ENCODE peak calls at places on chromosomes 13 and 19, in six cellular contexts. V, M, L, N, J and Z are unnamed samples.

GRCh38 chr19:4624733-4625362 is 14.5 kb upstream of the TNFAIP8L1 start:
- DNase-seq in J (no peak), N (peak), L (peak), M (no peak), V (peak), Z (peak)

GRCh38 chr19:1729568-1729925 is 23.8 kb upstream of the ONECUT3 start:
- DNase-seq in L (no peak), N (no peak), J (no peak), V (no peak), M (no peak), Z (no peak)

GRCh38 chr19:42563352-42564210 is 31.1 kb downstream of the CEACAM8 start:
- DNase-seq in N (peak), J (no peak), V (peak), M (no peak), L (peak), Z (no peak)

GRCh38 chr13:71242191-71242590 is 624.8 kb downstream of the DACH1 start:
- DNase-seq in M (no peak), L (no peak), V (no peak), N (no peak), J (no peak), Z (no peak)

GRCh38 chr13:28408235-28408848 is 86.6 kb downstream of the FLT1 start:
- DNase-seq in N (no peak), J (no peak), V (no peak), M (no peak), L (peak), Z (no peak)

GRCh38 chr13:96426160-96426559 is 336.3 kb downstream of the HS6ST3 start:
- DNase-seq in M (no peak), L (no peak), V (no peak), J (no peak), N (no peak), Z (no peak)

GRCh38 chr13:112951674-112952371 is 17.2 kb upstream of the MCF2L start:
- DNase-seq in L (no peak), V (peak), J (no peak), M (no peak), N (no peak), Z (no peak)

GRCh38 chr13:85406269-85406975 is 392.8 kb downstream of the SLITRK6 start:
- DNase-seq in J (no peak), N (no peak), M (no peak), V (no peak), L (no peak), Z (no peak)

GRCh38 chr13:111506131-111506530 is 185.7 kb downstream of the TEX29 start:
- DNase-seq in J (no peak), N (no peak), M (no peak), L (no peak), V (no peak), Z (no peak)

DNA sequence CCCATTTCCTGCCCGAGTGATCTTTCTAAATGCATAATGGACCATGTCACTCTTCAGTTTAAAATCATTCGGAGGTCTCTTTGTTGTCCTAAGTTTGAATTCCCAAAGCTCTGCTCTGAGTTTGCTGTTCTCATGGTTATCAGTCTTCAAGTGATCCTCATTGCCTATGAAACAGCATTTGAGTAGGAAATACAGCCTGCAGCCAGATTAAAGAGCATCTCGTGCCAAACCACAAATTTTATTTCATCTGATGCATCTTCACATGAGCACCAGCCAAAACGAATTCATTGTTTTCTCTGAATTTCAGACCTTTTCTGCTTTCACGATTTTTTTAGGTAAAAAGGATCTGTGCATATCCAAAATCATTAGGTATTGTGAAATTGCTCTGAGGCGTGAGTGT is 299.6 kb downstream of the TDRD3 start:
- DNase-seq in N (no peak), J (no peak), V (no peak), M (no peak), L (no peak), Z (peak)
- TF ChIP-seq ZNF274 in N (no peak), J (no peak), V (no peak), M (no peak), L (no peak), Z (no peak)

DNA sequence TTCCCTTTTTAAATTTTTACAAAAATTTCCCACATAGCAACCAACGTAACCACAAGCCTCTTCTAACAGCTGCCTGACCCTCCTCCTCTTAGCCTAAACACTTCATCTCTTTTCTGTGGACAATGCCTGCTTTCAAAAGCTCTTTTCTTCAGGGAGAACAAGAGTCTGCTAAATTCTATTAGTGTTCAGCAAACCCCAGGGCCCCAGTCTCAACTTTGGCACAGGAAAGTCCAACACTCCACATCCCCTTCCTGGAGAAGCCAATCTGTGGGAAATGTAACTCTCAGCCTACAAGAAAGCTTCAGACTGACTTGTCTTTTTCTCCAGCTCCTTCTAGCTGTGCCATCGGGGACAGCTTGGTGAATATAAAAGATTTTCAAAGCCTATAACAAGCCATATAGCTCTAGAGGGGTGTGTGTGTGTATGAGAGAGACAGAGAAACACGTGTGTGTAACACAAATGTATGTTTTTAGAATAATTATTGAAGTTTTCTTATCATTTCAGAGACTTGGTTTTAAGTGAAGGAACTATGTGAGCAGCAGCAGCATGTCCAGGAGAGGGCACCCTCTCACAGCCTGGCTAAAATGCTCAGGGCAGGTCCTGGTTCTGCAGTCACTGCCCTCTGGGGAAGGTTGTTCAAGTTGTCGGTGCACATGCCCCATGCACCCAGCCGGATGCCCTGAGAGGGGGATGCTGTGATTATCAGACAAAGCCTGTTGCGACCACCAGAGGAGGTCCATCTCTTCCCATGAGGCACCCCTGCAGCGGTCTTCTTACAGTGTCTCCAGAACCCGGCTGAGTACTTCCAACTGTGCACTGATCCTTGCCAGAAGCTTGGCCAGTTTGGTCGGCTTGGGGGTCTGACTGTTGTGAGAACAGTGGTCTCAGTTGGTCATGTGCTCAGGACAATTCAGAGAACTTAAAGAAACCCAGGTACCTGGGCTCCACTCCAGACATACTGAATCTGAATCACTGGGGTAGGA is 34.4 kb downstream of the CCDC70 start:
- DNase-seq in J (no peak), L (peak), N (peak), M (peak), V (peak), Z (peak)
- TF ChIP-seq ZNF274 in J (no peak), L (no peak), N (no peak), M (no peak), V (no peak), Z (no peak)

GRCh38 chr19:56117376-56117884 is 3.7 kb downstream of the ZNF787 start:
- DNase-seq in M (no peak), J (no peak), L (no peak), V (no peak), N (no peak), Z (no peak)
- TF ChIP-seq ZNF274 in M (no peak), J (no peak), L (no peak), V (no peak), N (no peak), Z (no peak)

GRCh38 chr13:42567772-42568428 is 6.1 kb upstream of the TNFSF11 start:
- DNase-seq in L (no peak), J (no peak), V (no peak), N (no peak), M (no peak), Z (no peak)

GRCh38 chr13:42559057-42559456 is 14.9 kb upstream of the TNFSF11 start:
- DNase-seq in J (no peak), V (no peak), L (no peak), M (no peak), N (no peak), Z (no peak)

DNA sequence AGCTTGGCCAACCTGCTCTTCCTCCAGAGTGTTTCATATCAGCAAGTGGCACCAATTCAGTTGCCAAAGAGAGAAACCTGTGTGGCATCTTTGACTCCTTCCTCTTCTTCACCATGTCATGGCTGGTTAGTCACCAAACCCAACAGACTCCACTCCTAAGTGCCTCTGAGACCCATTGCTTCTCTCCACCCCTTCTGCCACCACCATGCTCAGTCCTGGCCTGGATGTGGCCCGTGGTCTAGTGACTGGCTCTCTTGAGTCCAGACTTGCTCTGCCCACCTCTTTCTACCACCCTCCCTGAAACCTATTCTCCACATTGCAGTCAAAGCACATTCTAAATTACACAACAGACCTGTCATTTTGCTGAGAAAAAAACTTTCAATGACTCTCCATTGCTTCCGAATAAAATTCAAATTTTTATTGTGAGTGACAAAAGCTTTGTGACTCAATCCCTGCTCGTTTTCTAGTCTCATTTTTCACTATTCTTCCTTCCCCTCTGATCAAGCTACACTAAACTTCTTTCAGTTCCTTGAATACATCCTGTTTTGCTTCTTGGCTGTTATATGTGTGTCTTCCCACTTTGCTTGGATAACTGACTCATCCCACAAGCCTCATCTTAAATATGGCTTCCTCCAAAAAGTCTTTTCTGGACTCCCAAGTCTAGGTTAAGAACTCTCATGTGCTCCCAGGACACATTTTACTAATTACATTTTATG is 12.0 kb upstream of the TNFSF11 start:
- DNase-seq in J (no peak), V (no peak), M (no peak), N (no peak), L (no peak), Z (no peak)
- TF ChIP-seq ZNF274 in J (no peak), V (no peak), M (no peak), N (no peak), L (no peak), Z (no peak)

GRCh38 chr19:50459067-50459456 is 17.2 kb upstream of the EMC10 start:
- DNase-seq in J (no peak), M (no peak), V (no peak), N (no peak), L (peak), Z (no peak)

GRCh38 chr19:50459638-50460037 is 16.7 kb upstream of the EMC10 start:
- DNase-seq in J (no peak), N (no peak), L (no peak), V (no peak), M (no peak), Z (no peak)

GRCh38 chr19:50458396-50459066 is 17.8 kb upstream of the EMC10 start:
- DNase-seq in L (no peak), J (no peak), M (no peak), N (no peak), V (no peak), Z (no peak)

GRCh38 chr19:50461066-50461875 is 15.0 kb upstream of the EMC10 start:
- DNase-seq in L (peak), N (peak), M (peak), J (peak), V (peak), Z (peak)

GRCh38 chr19:50460161-50460765 is 16.0 kb upstream of the EMC10 start:
- DNase-seq in M (no peak), N (no peak), J (peak), V (peak), L (no peak), Z (no peak)
- TF ChIP-seq ZNF274 in M (no peak), N (no peak), J (no peak), V (no peak), L (no peak), Z (no peak)

GRCh38 chr19:17948967-17949930 is 16.4 kb downstream of the CCDC124 start:
- DNase-seq in V (no peak), N (no peak), M (peak), J (no peak), L (no peak), Z (no peak)
- TF ChIP-seq ZNF274 in V (no peak), N (no peak), M (no peak), J (no peak), L (no peak), Z (no peak)

GRCh38 chr19:309206-309565 is 18.0 kb upstream of the PLPP2 start:
- DNase-seq in J (no peak), N (no peak), V (no peak), L (no peak), M (no peak), Z (no peak)

GRCh38 chr19:306151-306900 is 15.1 kb upstream of the PLPP2 start:
- DNase-seq in N (no peak), J (no peak), M (no peak), L (no peak), V (no peak), Z (no peak)

GRCh38 chr19:308471-309205 is 17.4 kb upstream of the PLPP2 start:
- DNase-seq in N (no peak), J (no peak), V (no peak), L (no peak), M (no peak), Z (no peak)

GRCh38 chr19:307111-307531 is 15.9 kb upstream of the PLPP2 start:
- DNase-seq in N (no peak), L (no peak), V (no peak), J (no peak), M (no peak), Z (no peak)

GRCh38 chr19:307793-308420 is 16.7 kb upstream of the PLPP2 start:
- DNase-seq in M (no peak), N (no peak), J (no peak), L (no peak), V (no peak), Z (no peak)
- TF ChIP-seq ZNF274 in M (no peak), N (no peak), J (no peak), L (no peak), V (no peak), Z (no peak)

GRCh38 chr13:30108216-30108912 is 199.0 kb downstream of the KATNAL1 start:
- DNase-seq in L (no peak), M (no peak), J (no peak), N (no peak), V (no peak), Z (no peak)

GRCh38 chr13:30109471-30110135 is 197.7 kb downstream of the KATNAL1 start:
- DNase-seq in J (no peak), L (no peak), N (no peak), V (no peak), M (no peak), Z (no peak)

GRCh38 chr13:30110301-30111070 is 196.9 kb downstream of the KATNAL1 start:
- DNase-seq in M (no peak), V (no peak), J (no peak), N (no peak), L (no peak), Z (no peak)

GRCh38 chr13:30107536-30108136 is 199.7 kb downstream of the KATNAL1 start:
- DNase-seq in J (no peak), L (no peak), M (no peak), N (no peak), V (no peak), Z (no peak)

GRCh38 chr13:30108913-30109237 is 198.5 kb downstream of the KATNAL1 start:
- DNase-seq in J (no peak), N (no peak), V (peak), M (no peak), L (no peak), Z (no peak)
- TF ChIP-seq ZNF274 in J (no peak), N (no peak), V (no peak), M (no peak), L (no peak), Z (no peak)

DNA sequence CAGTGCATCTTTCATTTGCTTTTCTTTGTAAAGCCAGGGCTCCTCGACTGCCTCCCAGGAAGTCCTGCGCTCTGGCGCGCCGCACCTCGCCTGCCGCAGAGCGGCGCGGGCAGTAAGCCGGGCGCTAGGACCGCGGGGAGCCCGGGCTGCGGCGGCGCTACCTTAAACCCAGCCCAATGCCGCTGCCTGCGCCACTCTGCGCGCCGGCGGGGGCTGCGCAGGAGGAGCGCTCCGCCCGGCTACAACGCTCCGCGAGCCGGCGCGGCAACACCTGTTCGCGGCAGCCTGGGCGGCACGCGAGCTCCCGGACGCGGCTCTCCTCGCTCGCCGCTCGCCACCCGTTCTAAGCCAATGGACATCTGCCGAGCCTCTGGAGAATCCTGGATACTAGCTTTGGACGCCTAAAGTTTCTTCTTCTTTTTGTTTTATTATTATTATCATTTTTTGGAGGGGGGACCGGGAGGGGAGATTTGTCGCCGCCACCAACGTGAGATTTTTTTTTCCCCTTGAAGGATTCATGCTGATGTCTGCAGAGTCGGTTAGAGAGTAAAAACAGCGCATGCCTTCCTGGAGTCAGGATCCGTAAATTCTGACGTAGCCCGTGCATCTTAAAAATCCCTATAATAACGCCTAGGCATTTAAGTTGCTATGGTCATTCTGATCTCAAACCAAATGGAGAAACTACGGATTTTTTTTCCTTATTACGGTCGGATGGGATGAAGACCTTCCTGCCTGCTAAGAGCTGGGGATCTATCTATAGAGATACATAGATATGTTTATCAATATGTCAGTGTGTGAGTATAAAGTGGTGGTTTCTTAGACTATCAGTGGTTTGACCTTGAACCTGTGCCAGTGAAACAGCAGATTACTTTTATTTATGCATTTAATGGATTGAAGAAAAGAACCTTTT is at the start of gene FGF9:
- DNase-seq in V (peak), N (peak), J (peak), L (peak), M (peak), Z (no peak)
- TF ChIP-seq ZNF274 in V (no peak), N (no peak), J (no peak), L (no peak), M (no peak), Z (no peak)